ENCODE peak calls at places on chromosomes 11 and 22, in four cellular contexts. X is ovary, I is Peyer's patch, A is stomach. Z is an unnamed sample.
A peak's percentile ranks its signal among the peaks of the same experiment; 100 is the strongest.

GRCh38 chr11:75667268-75667830 is 1.5 kb downstream of the MAP6 start:
- DNase-seq in A (peak; percentile 36), X (peak; percentile 14), I (no peak), Z (no peak)

GRCh38 chr11:76085321-76085720 is 121.0 kb downstream of the WNT11 start:
- DNase-seq in I (no peak), A (no peak), X (no peak), Z (no peak)

GRCh38 chr22:25829808-25830777 is 88.1 kb downstream of the MYO18B start:
- DNase-seq in I (no peak), A (no peak), X (no peak), Z (no peak)

GRCh38 chr11:106969660-106970059 is 48.6 kb downstream of the GUCY1A2 start:
- DNase-seq in X (no peak), A (no peak), I (no peak), Z (no peak)

GRCh38 chr11:74366576-74366975 is 31.7 kb downstream of the PGM2L1 start:
- DNase-seq in A (no peak), I (no peak), X (no peak), Z (no peak)

GRCh38 chr11:11668293-11668692 is 46.5 kb upstream of the GALNT18 start:
- DNase-seq in I (no peak), A (no peak), X (no peak), Z (no peak)

GRCh38 chr11:6320411-6321207 is at the start of gene CAVIN3:
- DNase-seq in A (peak; percentile 70), X (peak; percentile 88), I (peak; percentile 34), Z (peak; percentile 29)

GRCh38 chr11:11036185-11037161 is 178.6 kb upstream of the ZBED5 start:
- DNase-seq in I (no peak), A (no peak), X (no peak), Z (peak; percentile 65)

GRCh38 chr11:20110908-20111669 is 49.2 kb downstream of the DBX1 start:
- DNase-seq in A (peak; percentile 58), X (no peak), I (no peak), Z (peak; percentile 64)

GRCh38 chr22:22463855-22464540 is 44.5 kb downstream of the ZNF280B start:
- DNase-seq in I (peak; percentile 60), X (peak; percentile 45), A (peak; percentile 35), Z (peak; percentile 57)

GRCh38 chr11:2931416-2931746 is 2.2 kb upstream of the PHLDA2 start:
- DNase-seq in I (no peak), X (no peak), A (no peak), Z (no peak)

GRCh38 chr22:23061471-23062280 is 8.6 kb upstream of the GNAZ start:
- DNase-seq in I (peak; percentile 8), A (peak; percentile 20), X (no peak), Z (no peak)

GRCh38 chr22:39024923-39025322 is 4.0 kb downstream of the APOBEC3D start:
- DNase-seq in A (no peak), I (no peak), X (no peak), Z (no peak)

GRCh38 chr11:96161271-96162089 is 181.5 kb downstream of the MAML2 start:
- DNase-seq in A (no peak), X (no peak), I (no peak), Z (no peak)

GRCh38 chr11:113683481-113684046 is 22.5 kb downstream of the TMPRSS5 start:
- DNase-seq in I (no peak), X (no peak), A (no peak), Z (peak; percentile 58)

GRCh38 chr22:35622132-35622913 is 5.2 kb upstream of the MB start:
- DNase-seq in A (peak; percentile 46), I (no peak), X (no peak), Z (peak; percentile 60)

GRCh38 chr11:2537010-2537695 is 92.3 kb downstream of the KCNQ1 start:
- DNase-seq in X (no peak), I (no peak), A (no peak), Z (no peak)

GRCh38 chr11:31844351-31844750 is 33.2 kb upstream of the PAX6 start:
- DNase-seq in A (no peak), I (no peak), X (no peak), Z (no peak)

GRCh38 chr11:119196833-119197483 is 9.2 kb upstream of the CBL start:
- DNase-seq in I (peak; percentile 72), X (peak; percentile 47), A (peak; percentile 76), Z (peak; percentile 92)

GRCh38 chr11:96459751-96460150 is 69.9 kb downstream of the JRKL start:
- DNase-seq in I (no peak), X (no peak), A (no peak), Z (no peak)

GRCh38 chr11:116946414-116946813 is 109.0 kb upstream of the APOA1 start:
- DNase-seq in A (no peak), I (no peak), X (no peak), Z (no peak)

GRCh38 chr11:24779791-24780190 is 282.9 kb downstream of the LUZP2 start:
- DNase-seq in X (no peak), I (no peak), A (no peak), Z (no peak)

GRCh38 chr11:64879226-64879900 is 942 bp upstream of the EHD1 start:
- DNase-seq in X (no peak), I (no peak), A (no peak), Z (no peak)

DNA sequence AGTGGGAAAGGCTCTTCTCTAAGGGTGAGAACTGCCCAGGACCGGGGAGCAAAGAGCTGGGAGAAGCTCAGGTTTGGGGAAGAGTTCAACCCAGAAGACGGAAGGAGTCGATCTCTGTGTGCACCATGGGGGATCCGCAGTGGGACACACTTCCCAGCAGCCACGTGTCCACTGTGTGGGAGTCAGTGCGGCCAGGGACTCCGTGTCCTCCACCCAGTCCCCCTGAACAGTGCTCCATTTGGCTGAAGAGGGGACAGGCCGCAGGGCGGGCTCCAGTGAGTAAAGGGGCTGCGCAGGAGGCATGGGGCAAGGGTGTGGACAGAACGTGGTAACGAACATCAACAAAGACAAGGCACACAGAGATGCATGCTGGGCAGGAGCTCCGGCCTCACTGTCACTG is 367.1 kb downstream of the SHANK2 start:
- DNase-seq in X (no peak), I (no peak), A (no peak), Z (no peak)
- H3K4me3 ChIP-seq in X (no peak overlapping the region), I (no peak overlapping the region), A (no peak overlapping the region), Z (no peak overlapping the region)

GRCh38 chr11:110250168-110250567 is 46.2 kb downstream of the RDX start:
- DNase-seq in I (no peak), X (no peak), A (no peak), Z (no peak)

GRCh38 chr11:110253525-110253924 is 42.9 kb downstream of the RDX start:
- DNase-seq in A (no peak), X (no peak), I (no peak), Z (no peak)

GRCh38 chr11:110243804-110244203 is 52.6 kb downstream of the RDX start:
- DNase-seq in X (no peak), A (no peak), I (no peak), Z (no peak)

GRCh38 chr11:110251837-110252236 is 44.6 kb downstream of the RDX start:
- DNase-seq in X (no peak), A (peak; percentile 49), I (no peak), Z (peak; percentile 1)

GRCh38 chr11:110249066-110249465 is 47.3 kb downstream of the RDX start:
- DNase-seq in X (no peak), I (no peak), A (no peak), Z (peak; percentile 2)
- H3K27ac ChIP-seq in X (no peak overlapping the region), I (no peak overlapping the region), A (no peak overlapping the region), Z (no peak overlapping the region)

GRCh38 chr22:20438066-20438677 is 547 bp upstream of the SCARF2 start:
- DNase-seq in A (no peak), X (peak; percentile 59), I (no peak), Z (no peak)

GRCh38 chr22:20437253-20438065 is at the start of gene SCARF2:
- DNase-seq in X (peak; percentile 79), I (no peak), A (no peak), Z (no peak)

GRCh38 chr22:20439928-20440575 is 2.4 kb upstream of the SCARF2 start:
- DNase-seq in A (no peak), X (no peak), I (no peak), Z (no peak)

GRCh38 chr22:20439556-20439927 is 1.9 kb upstream of the SCARF2 start:
- DNase-seq in X (no peak), A (no peak), I (no peak), Z (no peak)

DNA sequence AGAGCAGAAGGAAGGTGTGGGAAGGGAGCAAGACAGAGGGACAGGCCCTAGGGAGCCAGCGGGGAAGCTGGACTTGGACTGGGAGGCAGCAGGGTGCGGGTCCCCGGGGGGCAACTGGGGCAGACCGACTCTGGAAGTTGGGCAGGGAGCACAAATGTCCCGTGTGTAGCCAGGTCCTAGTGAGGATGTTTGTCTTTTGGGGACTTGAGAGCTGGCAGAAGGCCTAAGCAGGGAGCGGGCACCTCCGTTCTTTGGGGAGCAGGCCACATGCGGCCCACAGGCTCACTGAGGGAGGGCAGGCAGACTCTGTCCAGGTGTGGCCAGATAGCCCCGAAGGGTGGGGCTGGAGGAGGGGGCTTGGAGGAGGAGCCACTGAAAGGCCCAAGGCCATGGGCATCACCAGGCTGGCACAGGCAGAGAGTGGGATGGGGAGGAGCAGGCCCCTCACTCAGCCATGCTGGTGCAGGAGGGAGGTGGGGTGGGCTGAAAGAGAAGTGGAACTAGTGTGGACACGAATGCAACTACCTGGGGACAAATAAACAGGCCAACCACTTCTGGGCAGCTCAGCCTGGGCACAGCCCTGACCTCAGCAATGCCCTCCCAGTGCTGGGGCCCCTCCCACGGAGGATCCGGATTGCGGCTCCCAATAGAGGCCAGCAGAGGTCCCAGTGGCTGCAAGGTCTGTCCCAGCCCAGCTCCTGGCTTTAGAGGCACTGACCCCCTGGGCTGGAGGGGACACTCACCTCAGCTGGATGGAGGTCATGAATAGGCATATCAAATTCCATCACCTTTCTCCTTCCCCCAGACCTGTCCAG is 1.3 kb upstream of the SCARF2 start:
- DNase-seq in I (no peak), X (peak; percentile 37), A (no peak), Z (no peak)
- H3K4me3 ChIP-seq in I (peak overlapping the region; percentile 56), X (peak overlapping the region; percentile 81), A (peak overlapping the region; percentile 55), Z (no peak overlapping the region)

DNA sequence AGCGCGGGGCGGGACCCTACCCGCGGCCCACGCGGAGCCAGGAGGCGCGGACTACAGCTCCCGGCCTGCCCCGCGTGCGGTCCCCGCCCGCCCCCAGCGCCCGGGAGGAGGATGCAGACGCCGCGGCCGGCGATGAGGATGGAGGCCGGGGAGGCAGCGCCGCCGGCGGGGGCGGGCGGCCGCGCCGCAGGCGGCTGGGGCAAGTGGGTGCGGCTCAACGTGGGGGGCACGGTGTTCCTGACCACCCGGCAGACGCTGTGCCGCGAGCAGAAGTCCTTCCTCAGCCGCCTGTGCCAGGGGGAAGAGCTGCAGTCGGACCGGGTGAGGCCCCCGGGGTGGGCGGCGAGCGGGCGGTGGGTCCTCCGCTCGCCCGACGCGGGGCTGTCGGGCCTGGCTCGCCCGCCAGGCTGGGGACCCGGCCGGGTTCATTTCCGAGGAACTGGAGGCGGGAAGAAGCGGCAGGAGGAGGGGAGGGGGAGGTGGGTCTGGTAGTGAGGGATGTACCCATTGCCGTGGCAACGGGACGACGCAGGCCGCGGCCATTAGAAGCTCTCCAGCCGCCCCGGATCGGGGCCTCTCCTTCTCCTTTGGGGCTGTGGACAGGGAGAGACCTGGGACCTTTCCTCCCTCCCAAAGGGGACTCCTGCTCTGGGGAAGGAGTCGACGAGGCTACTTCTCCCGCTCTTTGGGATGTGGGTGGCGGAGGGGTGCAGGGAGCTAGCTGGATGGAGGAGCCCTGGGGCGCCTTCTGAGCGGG is at the start of gene KCTD17:
- DNase-seq in A (peak; percentile 70), I (peak; percentile 71), X (peak; percentile 55), Z (peak; percentile 59)
- H3K27ac ChIP-seq in A (no peak within 1 kb of the TSS), I (peak within 1 kb of the TSS; percentile 29), X (peak within 1 kb of the TSS; percentile 15), Z (no peak within 1 kb of the TSS)

Z was measured in small intestine.